ENCODE peak calls at places on chromosome 17, in five cellular contexts. One of them, this sample, is unnamed.

GRCh38 chr17:78836420-78837021 is 4.1 kb downstream of the USP36 start:
- DNase-seq in GM23338: no peak
- DNase-seq in hepatocyte: no peak
- DNase-seq in neural progenitor cell: no peak
- DNase-seq in fibroblast of lung: no peak
- DNase-seq in this sample: no peak

GRCh38 chr17:64634217-64634616 is 27.9 kb downstream of the SMURF2 start:
- DNase-seq in hepatocyte: no peak
- DNase-seq in fibroblast of lung: no peak
- DNase-seq in neural progenitor cell: no peak
- DNase-seq in GM23338: no peak
- DNase-seq in this sample: no peak

GRCh38 chr17:74763565-74764387 is 12.4 kb downstream of the NAT9 start:
- DNase-seq in neural progenitor cell: peak; percentile 93
- DNase-seq in GM23338: no peak
- DNase-seq in hepatocyte: peak; percentile 92
- DNase-seq in fibroblast of lung: no peak
- DNase-seq in this sample: no peak

GRCh38 chr17:72600934-72601333 is 480.1 kb downstream of the SOX9 start:
- DNase-seq in GM23338: no peak
- DNase-seq in neural progenitor cell: no peak
- DNase-seq in fibroblast of lung: no peak
- DNase-seq in hepatocyte: no peak
- DNase-seq in this sample: no peak

GRCh38 chr17:61285483-61286320 is 113.9 kb upstream of the TBX2 start:
- DNase-seq in neural progenitor cell: peak; percentile 57
- DNase-seq in hepatocyte: peak; percentile 28
- DNase-seq in fibroblast of lung: peak; percentile 98
- DNase-seq in GM23338: peak; percentile 70
- DNase-seq in this sample: no peak

GRCh38 chr17:7229504-7229903 is 4.8 kb downstream of the DVL2 start:
- DNase-seq in GM23338: no peak
- DNase-seq in fibroblast of lung: no peak
- DNase-seq in neural progenitor cell: no peak
- DNase-seq in hepatocyte: no peak
- DNase-seq in this sample: no peak

GRCh38 chr17:3995067-3995466 is 30.8 kb upstream of the ATP2A3 start:
- DNase-seq in neural progenitor cell: no peak
- DNase-seq in GM23338: no peak
- DNase-seq in fibroblast of lung: no peak
- DNase-seq in hepatocyte: no peak
- DNase-seq in this sample: no peak

GRCh38 chr17:50063516-50064252 is 7.8 kb downstream of the ITGA3 start:
- DNase-seq in fibroblast of lung: no peak
- DNase-seq in GM23338: no peak
- DNase-seq in neural progenitor cell: no peak
- DNase-seq in hepatocyte: no peak
- DNase-seq in this sample: no peak

GRCh38 chr17:46942441-46943217 is 19.7 kb downstream of the GOSR2 start:
- DNase-seq in hepatocyte: peak; percentile 85
- DNase-seq in neural progenitor cell: peak; percentile 86
- DNase-seq in fibroblast of lung: peak; percentile 79
- DNase-seq in GM23338: peak; percentile 89
- DNase-seq in this sample: peak; percentile 79

GRCh38 chr17:72967963-72968585 is 124.4 kb downstream of the SLC39A11 start:
- DNase-seq in neural progenitor cell: no peak
- DNase-seq in fibroblast of lung: no peak
- DNase-seq in GM23338: no peak
- DNase-seq in hepatocyte: no peak
- DNase-seq in this sample: no peak

GRCh38 chr17:9292563-9292941 is 271.2 kb downstream of the NTN1 start:
- DNase-seq in GM23338: no peak
- DNase-seq in neural progenitor cell: no peak
- DNase-seq in fibroblast of lung: no peak
- DNase-seq in hepatocyte: no peak
- DNase-seq in this sample: no peak

GRCh38 chr17:66255527-66255971 is 26.3 kb upstream of the APOH start:
- DNase-seq in GM23338: no peak
- DNase-seq in fibroblast of lung: no peak
- DNase-seq in hepatocyte: no peak
- DNase-seq in neural progenitor cell: no peak
- DNase-seq in this sample: no peak

DNA sequence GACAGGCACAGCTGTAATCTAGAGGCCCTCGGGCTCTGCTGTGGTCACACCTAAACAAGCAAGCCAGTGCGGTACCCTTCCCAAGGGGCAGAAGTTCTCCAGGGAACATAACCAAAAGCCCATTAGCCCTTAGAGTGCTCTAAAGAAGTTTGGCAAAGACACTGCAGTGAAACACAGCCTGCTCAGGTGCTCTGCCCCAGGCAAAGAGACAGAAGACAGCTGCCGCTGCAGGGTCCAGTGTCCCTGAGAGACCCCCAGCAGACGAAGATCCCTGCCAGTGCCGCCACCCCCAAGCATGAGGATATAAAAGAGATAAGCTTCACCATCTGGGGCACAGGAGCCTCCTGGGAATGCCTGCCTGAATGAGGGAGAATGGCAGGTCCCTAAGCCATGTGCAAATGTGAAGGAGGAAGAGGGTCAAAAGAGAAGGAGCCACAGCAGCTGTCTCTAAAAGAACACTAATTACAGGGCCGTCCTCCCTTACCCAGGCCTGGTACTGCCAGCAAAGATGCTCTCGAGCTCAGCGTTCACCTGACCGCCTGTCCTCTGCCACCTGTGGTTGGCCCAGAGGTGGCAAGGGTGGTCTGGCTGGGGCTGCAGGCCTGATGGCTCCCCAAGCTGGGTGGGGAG is 29.7 kb downstream of the CUEDC1 start:
- DNase-seq in fibroblast of lung: no peak
- DNase-seq in GM23338: no peak
- DNase-seq in neural progenitor cell: peak; percentile 47
- DNase-seq in hepatocyte: no peak
- DNase-seq in this sample: no peak
- H3K79me2 ChIP-seq in fibroblast of lung: peaks cover 20% of the 10 kb centered on the region
- H3K79me2 ChIP-seq in GM23338: no peaks in the 10 kb centered on the region
- H3K79me2 ChIP-seq in neural progenitor cell: no peaks in the 10 kb centered on the region
- H3K79me2 ChIP-seq in hepatocyte: peaks cover 39% of the 10 kb centered on the region
- H3K79me2 ChIP-seq in this sample: no peaks in the 10 kb centered on the region

DNA sequence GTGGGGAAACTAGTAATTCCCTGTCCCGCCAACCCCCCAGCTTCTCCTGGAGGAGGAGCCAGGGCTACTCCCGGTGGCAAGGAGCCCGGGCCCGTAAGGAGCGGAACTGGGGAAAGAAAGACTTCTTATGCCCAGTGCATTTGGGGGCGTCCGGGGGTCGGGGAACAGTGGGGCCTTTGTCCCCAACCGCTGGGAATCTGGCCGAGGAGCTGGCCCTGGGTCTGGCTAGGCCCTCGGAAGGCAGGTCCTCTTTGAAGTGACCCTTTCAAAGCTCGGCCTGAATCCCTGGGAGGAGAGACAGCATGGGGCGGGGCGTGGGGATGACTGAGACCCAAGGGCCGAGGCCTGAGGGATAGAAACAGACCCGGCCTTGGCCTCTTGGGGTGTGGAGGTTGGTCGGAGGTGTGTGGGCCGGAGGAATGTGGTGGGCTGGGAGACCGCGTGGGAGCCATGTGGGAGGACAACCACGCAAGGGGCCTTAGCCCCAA is 6.0 kb downstream of the ARHGAP23 start:
- DNase-seq in fibroblast of lung: no peak
- DNase-seq in GM23338: no peak
- DNase-seq in hepatocyte: no peak
- DNase-seq in neural progenitor cell: no peak
- DNase-seq in this sample: no peak
- H3K79me2 ChIP-seq in fibroblast of lung: peaks cover 58% of the 10 kb centered on the region
- H3K79me2 ChIP-seq in GM23338: peaks cover 99% of the 10 kb centered on the region
- H3K79me2 ChIP-seq in hepatocyte: peaks cover 4% of the 10 kb centered on the region
- H3K79me2 ChIP-seq in neural progenitor cell: peaks cover 6% of the 10 kb centered on the region
- H3K79me2 ChIP-seq in this sample: no peaks in the 10 kb centered on the region

GRCh38 chr17:21001813-21002221 is 41.0 kb downstream of the USP22 start:
- DNase-seq in hepatocyte: no peak
- DNase-seq in GM23338: no peak
- DNase-seq in neural progenitor cell: no peak
- DNase-seq in fibroblast of lung: peak; percentile 14
- DNase-seq in this sample: no peak

GRCh38 chr17:21001111-21001812 is 41.5 kb downstream of the USP22 start:
- DNase-seq in neural progenitor cell: no peak
- DNase-seq in hepatocyte: peak; percentile 4
- DNase-seq in GM23338: no peak
- DNase-seq in fibroblast of lung: no peak
- DNase-seq in this sample: no peak

GRCh38 chr17:20999044-20999573 is 43.7 kb downstream of the USP22 start:
- DNase-seq in GM23338: no peak
- DNase-seq in fibroblast of lung: peak; percentile 17
- DNase-seq in hepatocyte: peak; percentile 6
- DNase-seq in neural progenitor cell: no peak
- DNase-seq in this sample: no peak

GRCh38 chr17:20998571-20999043 is 44.2 kb downstream of the USP22 start:
- DNase-seq in fibroblast of lung: no peak
- DNase-seq in neural progenitor cell: no peak
- DNase-seq in GM23338: no peak
- DNase-seq in hepatocyte: peak; percentile 3
- DNase-seq in this sample: peak; percentile 10

DNA sequence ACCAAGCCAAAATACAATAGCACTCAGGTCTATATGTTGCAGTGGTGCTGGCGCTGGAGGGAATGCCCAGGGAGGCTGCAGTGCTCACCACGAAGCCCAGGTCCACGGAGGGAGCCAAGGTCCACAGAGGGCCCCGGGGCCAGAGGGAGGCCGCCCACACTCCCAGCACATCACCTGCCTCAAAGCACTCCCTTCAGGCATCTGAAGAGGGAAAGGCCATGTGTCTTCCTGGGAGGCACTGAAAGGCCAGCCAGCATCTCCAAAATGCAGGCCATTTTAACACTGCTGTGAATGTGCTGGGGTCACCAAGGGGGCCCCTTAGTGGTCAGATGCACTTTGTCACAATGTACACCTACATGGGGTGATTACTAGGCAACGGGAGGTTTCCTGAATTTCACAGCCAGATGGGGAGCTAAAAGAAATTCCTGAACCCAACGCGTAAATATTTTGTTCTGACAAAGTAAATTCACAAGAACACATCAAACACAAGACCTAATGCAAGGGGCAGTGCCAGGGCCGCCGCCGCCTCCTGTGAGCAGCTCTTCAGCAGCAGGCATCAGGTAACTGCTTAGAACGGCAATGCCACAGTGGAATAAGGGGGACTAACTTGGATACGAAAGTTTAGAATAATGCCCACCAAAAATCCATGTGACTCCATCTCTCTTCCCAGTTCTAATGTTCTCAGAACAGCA is 42.8 kb downstream of the USP22 start:
- DNase-seq in hepatocyte: peak; percentile 10
- DNase-seq in fibroblast of lung: no peak
- DNase-seq in neural progenitor cell: no peak
- DNase-seq in GM23338: no peak
- DNase-seq in this sample: no peak
- H3K79me2 ChIP-seq in hepatocyte: peaks cover 38% of the 10 kb centered on the region
- H3K79me2 ChIP-seq in fibroblast of lung: peaks cover 22% of the 10 kb centered on the region
- H3K79me2 ChIP-seq in neural progenitor cell: peaks cover 31% of the 10 kb centered on the region
- H3K79me2 ChIP-seq in GM23338: peaks cover 33% of the 10 kb centered on the region
- H3K79me2 ChIP-seq in this sample: no peaks in the 10 kb centered on the region

GRCh38 chr17:77286641-77287431 is 146.1 kb downstream of the SEC14L1 start:
- DNase-seq in neural progenitor cell: no peak
- DNase-seq in GM23338: no peak
- DNase-seq in hepatocyte: peak; percentile 91
- DNase-seq in fibroblast of lung: peak; percentile 41
- DNase-seq in this sample: no peak
- H3K79me2 ChIP-seq in neural progenitor cell: peaks cover 23% of the 10 kb centered on the region
- H3K79me2 ChIP-seq in GM23338: peaks cover 56% of the 10 kb centered on the region
- H3K79me2 ChIP-seq in hepatocyte: peaks cover 78% of the 10 kb centered on the region
- H3K79me2 ChIP-seq in fibroblast of lung: peaks cover 3% of the 10 kb centered on the region
- H3K79me2 ChIP-seq in this sample: peaks cover 29% of the 10 kb centered on the region

GRCh38 chr17:16945513-16946201 is 26.3 kb downstream of the TNFRSF13B start:
- DNase-seq in hepatocyte: peak; percentile 7
- DNase-seq in neural progenitor cell: peak; percentile 53
- DNase-seq in fibroblast of lung: no peak
- DNase-seq in GM23338: peak; percentile 80
- DNase-seq in this sample: peak; percentile 23

GRCh38 chr17:16943541-16944333 is 28.2 kb downstream of the TNFRSF13B start:
- DNase-seq in neural progenitor cell: no peak
- DNase-seq in hepatocyte: no peak
- DNase-seq in GM23338: no peak
- DNase-seq in fibroblast of lung: no peak
- DNase-seq in this sample: peak; percentile 58

GRCh38 chr17:16944334-16945140 is 27.4 kb downstream of the TNFRSF13B start:
- DNase-seq in GM23338: no peak
- DNase-seq in neural progenitor cell: peak; percentile 0
- DNase-seq in hepatocyte: no peak
- DNase-seq in fibroblast of lung: no peak
- DNase-seq in this sample: no peak

GRCh38 chr17:16943032-16943352 is 28.9 kb downstream of the TNFRSF13B start:
- DNase-seq in hepatocyte: no peak
- DNase-seq in fibroblast of lung: no peak
- DNase-seq in neural progenitor cell: no peak
- DNase-seq in GM23338: no peak
- DNase-seq in this sample: no peak

DNA sequence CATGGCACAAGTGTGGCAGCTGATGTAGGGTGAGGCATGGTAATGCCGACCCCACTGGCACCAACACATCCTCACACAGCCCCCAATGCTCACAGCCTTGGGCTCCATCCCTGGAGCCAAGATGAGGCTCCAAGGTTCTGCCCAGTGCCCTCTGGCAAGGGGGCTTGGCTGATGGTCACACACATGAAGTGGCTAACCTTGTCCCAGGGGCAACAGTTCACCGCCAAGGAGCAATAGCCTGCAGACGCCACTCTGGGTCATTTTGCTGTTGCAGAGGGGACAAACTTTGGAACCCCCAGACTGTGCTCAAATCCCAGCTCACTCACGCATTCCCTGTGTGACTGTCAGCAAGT is 26.8 kb downstream of the TNFRSF13B start:
- DNase-seq in GM23338: no peak
- DNase-seq in fibroblast of lung: no peak
- DNase-seq in neural progenitor cell: peak; percentile 0
- DNase-seq in hepatocyte: no peak
- DNase-seq in this sample: no peak
- H3K79me2 ChIP-seq in GM23338: no peaks in the 10 kb centered on the region
- H3K79me2 ChIP-seq in fibroblast of lung: no peaks in the 10 kb centered on the region
- H3K79me2 ChIP-seq in neural progenitor cell: no peaks in the 10 kb centered on the region
- H3K79me2 ChIP-seq in hepatocyte: no peaks in the 10 kb centered on the region
- H3K79me2 ChIP-seq in this sample: no peaks in the 10 kb centered on the region

GRCh38 chr17:1368588-1368987 is 31.4 kb downstream of the YWHAE start:
- DNase-seq in neural progenitor cell: no peak
- DNase-seq in fibroblast of lung: no peak
- DNase-seq in GM23338: no peak
- DNase-seq in hepatocyte: no peak
- DNase-seq in this sample: no peak
- H3K79me2 ChIP-seq in neural progenitor cell: peaks cover 100% of the 10 kb centered on the region
- H3K79me2 ChIP-seq in fibroblast of lung: peaks cover 95% of the 10 kb centered on the region
- H3K79me2 ChIP-seq in GM23338: peaks cover 97% of the 10 kb centered on the region
- H3K79me2 ChIP-seq in hepatocyte: peaks cover 98% of the 10 kb centered on the region
- H3K79me2 ChIP-seq in this sample: peaks cover 100% of the 10 kb centered on the region

GRCh38 chr17:2635241-2635640 is 41.8 kb downstream of the PAFAH1B1 start:
- DNase-seq in GM23338: no peak
- DNase-seq in neural progenitor cell: no peak
- DNase-seq in hepatocyte: no peak
- DNase-seq in fibroblast of lung: no peak
- DNase-seq in this sample: no peak
- H3K79me2 ChIP-seq in GM23338: peaks cover 95% of the 10 kb centered on the region
- H3K79me2 ChIP-seq in neural progenitor cell: peaks cover 100% of the 10 kb centered on the region
- H3K79me2 ChIP-seq in hepatocyte: peaks cover 100% of the 10 kb centered on the region
- H3K79me2 ChIP-seq in fibroblast of lung: peaks cover 84% of the 10 kb centered on the region
- H3K79me2 ChIP-seq in this sample: peaks cover 90% of the 10 kb centered on the region

GRCh38 chr17:21293846-21294240 is 9.3 kb downstream of the MAP2K3 start:
- DNase-seq in hepatocyte: no peak
- DNase-seq in fibroblast of lung: no peak
- DNase-seq in GM23338: no peak
- DNase-seq in neural progenitor cell: no peak
- DNase-seq in this sample: no peak
- H3K79me2 ChIP-seq in hepatocyte: peaks cover 82% of the 10 kb centered on the region
- H3K79me2 ChIP-seq in fibroblast of lung: peaks cover 99% of the 10 kb centered on the region
- H3K79me2 ChIP-seq in GM23338: peaks cover 23% of the 10 kb centered on the region
- H3K79me2 ChIP-seq in neural progenitor cell: no peaks in the 10 kb centered on the region
- H3K79me2 ChIP-seq in this sample: peaks cover 15% of the 10 kb centered on the region

This sample was measured in OCI-LY7.